ENCODE peak calls at places on chromosomes 1 and 21, in four cellular contexts. X, G, A and N are unnamed samples.

GRCh38 chr1:183443025-183443424 is 24.8 kb upstream of the NMNAT2 start:
- DNase-seq in G (no peak), A (no peak), X (no peak), N (no peak)

GRCh38 chr1:151739590-151740355 is 18.5 kb downstream of the RIIAD1 start:
- DNase-seq in X (no peak), A (no peak), G (no peak), N (no peak)

GRCh38 chr1:227372662-227373061 is 54.4 kb upstream of the CDC42BPA start:
- DNase-seq in X (no peak), G (no peak), A (no peak), N (no peak)

GRCh38 chr1:90579212-90579802 is 137.8 kb downstream of the BARHL2 start:
- DNase-seq in G (no peak), X (no peak), A (no peak), N (no peak)

GRCh38 chr1:170360601-170361000 is 171.4 kb upstream of the GORAB start:
- DNase-seq in A (no peak), X (no peak), G (no peak), N (no peak)

GRCh38 chr1:97677702-97678101 is 243.1 kb downstream of the DPYD start:
- DNase-seq in A (no peak), X (no peak), G (no peak), N (no peak)

GRCh38 chr1:39626646-39627045 is 12.8 kb downstream of the HEYL start:
- DNase-seq in X (no peak), A (no peak), G (no peak), N (no peak)

GRCh38 chr1:49102752-49103151 is 326.1 kb upstream of the BEND5 start:
- DNase-seq in G (no peak), A (no peak), X (peak; percentile 31), N (no peak)

GRCh38 chr1:75671708-75672107 is 52.8 kb upstream of the ACADM start:
- DNase-seq in X (no peak), G (no peak), A (no peak), N (no peak)

GRCh38 chr1:83060216-83060615 is 938.7 kb downstream of the TTLL7 start:
- DNase-seq in A (no peak), X (no peak), G (peak; percentile 47), N (no peak)
- TF ChIP-seq CTCF in A (no peak), X (no peak), G (no peak), N (no peak)

GRCh38 chr1:171756856-171757255 is 15.0 kb upstream of the VAMP4 start:
- DNase-seq in X (no peak), A (no peak), G (no peak), N (no peak)
- TF ChIP-seq CTCF in X (no peak), A (no peak), G (no peak), N (no peak)

DNA sequence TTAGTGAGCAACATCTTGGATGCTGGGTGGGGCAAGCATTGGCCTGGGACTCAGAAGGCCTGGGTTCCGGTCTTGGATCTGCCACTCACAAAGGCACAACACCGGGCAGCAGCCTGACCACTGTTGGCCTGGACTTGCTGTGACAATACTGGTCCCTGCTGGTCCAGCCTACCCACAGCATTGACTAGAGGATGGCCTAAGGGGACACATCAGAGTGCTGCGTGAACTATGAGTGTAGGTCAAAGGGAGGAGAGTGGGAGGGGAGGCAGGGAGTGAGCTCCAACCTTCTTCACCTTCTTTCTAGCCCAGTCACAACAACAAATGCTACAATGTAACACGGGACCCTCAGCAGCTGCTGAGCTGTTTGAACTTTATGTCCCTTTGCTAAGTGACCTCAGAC is 31.1 kb downstream of the TMEM50A start:
- DNase-seq in A (no peak), G (no peak), X (no peak), N (no peak)
- TF ChIP-seq CTCF in A (no peak), G (no peak), X (no peak), N (no peak)

GRCh38 chr1:111568160-111568559 is 51.4 kb upstream of the RAP1A start:
- DNase-seq in G (no peak), X (no peak), A (no peak), N (no peak)

GRCh38 chr1:111571239-111571638 is 48.4 kb upstream of the RAP1A start:
- DNase-seq in X (no peak), A (no peak), G (no peak), N (no peak)

GRCh38 chr1:111569913-111570312 is 49.7 kb upstream of the RAP1A start:
- DNase-seq in G (no peak), X (no peak), A (no peak), N (no peak)

GRCh38 chr1:111571987-111572386 is 47.6 kb upstream of the RAP1A start:
- DNase-seq in X (no peak), G (no peak), A (no peak), N (no peak)

DNA sequence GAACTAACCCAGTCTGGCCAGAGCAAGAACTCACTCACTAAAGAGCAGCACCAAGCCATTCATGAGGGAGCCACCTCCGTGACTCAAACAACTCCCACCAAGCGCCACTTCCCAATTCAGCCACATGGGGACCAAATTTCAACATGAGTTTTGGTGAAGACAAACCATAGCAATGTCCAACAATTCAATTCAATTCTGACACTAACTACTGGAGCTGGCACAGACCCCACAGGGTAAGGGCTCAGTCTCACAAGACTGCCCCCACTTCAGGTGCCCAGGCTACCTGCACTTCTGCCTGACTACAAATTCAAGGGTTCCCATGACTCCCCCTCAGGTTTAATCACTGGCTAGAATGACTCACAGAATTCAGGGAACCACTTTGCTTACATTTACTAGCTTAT is 48.8 kb upstream of the RAP1A start:
- DNase-seq in A (peak; percentile 47), G (no peak), X (no peak), N (peak; percentile 19)
- TF ChIP-seq CTCF in A (no peak), G (peak; percentile 57), X (peak; percentile 51), N (no peak)

GRCh38 chr1:9105336-9105867 is 23.5 kb downstream of the GPR157 start:
- DNase-seq in A (no peak), X (no peak), G (no peak), N (no peak)

GRCh38 chr1:9099555-9099954 is 29.3 kb downstream of the GPR157 start:
- DNase-seq in X (no peak), A (no peak), G (no peak), N (no peak)

GRCh38 chr1:9097947-9098705 is 28.7 kb upstream of the SLC2A5 start:
- DNase-seq in G (no peak), A (no peak), X (no peak), N (no peak)

GRCh38 chr1:9100471-9101043 is 28.3 kb downstream of the GPR157 start:
- DNase-seq in A (no peak), X (no peak), G (no peak), N (no peak)

GRCh38 chr1:9101510-9102146 is 27.3 kb downstream of the GPR157 start:
- DNase-seq in G (no peak), X (no peak), A (peak; percentile 38), N (no peak)
- TF ChIP-seq CTCF in G (peak; percentile 35), X (peak; percentile 90), A (peak; percentile 78), N (no peak)

GRCh38 chr21:16055012-16055411 is 325.2 kb downstream of the USP25 start:
- DNase-seq in A (no peak), G (no peak), X (no peak), N (no peak)
- TF ChIP-seq CTCF in A (no peak), G (no peak), X (no peak), N (no peak)

GRCh38 chr1:112685913-112686312 is 11.5 kb downstream of the MOV10 start:
- DNase-seq in X (no peak), A (no peak), G (no peak), N (no peak)
- TF ChIP-seq CTCF in X (no peak), A (no peak), G (no peak), N (no peak)